ENCODE peak calls at places on chromosomes 16 and 17, in four cellular contexts. A is neuronal stem cell, F is Peyer's patch, P is uterus. T is an unnamed sample.

GRCh38 chr16:24728011-24728410 is 1.4 kb upstream of the TNRC6A start:
- DNase-seq in P (no peak), F (no peak), A (no peak), T (no peak)

GRCh38 chr16:4401094-4401501 is 15.3 kb downstream of the CORO7 start:
- DNase-seq in F (no peak), A (no peak), P (no peak), T (no peak)

GRCh38 chr16:10926094-10926493 is 16.2 kb downstream of the DEXI start:
- DNase-seq in P (no peak), F (no peak), A (no peak), T (no peak)

GRCh38 chr17:82303944-82304808 is 13.2 kb downstream of the CD7 start:
- DNase-seq in P (no peak), A (no peak), F (no peak), T (no peak)

GRCh38 chr16:24800586-24800985 is 45.2 kb upstream of the SLC5A11 start:
- DNase-seq in A (no peak), P (no peak), F (no peak), T (no peak)

GRCh38 chr16:66605177-66605999 is 884 bp downstream of the CMTM3 start:
- DNase-seq in P (peak), F (peak), A (peak), T (no peak)

GRCh38 chr17:56833023-56833811 is 503 bp downstream of the C17orf67 start:
- DNase-seq in F (peak), P (peak), A (peak), T (peak)

GRCh38 chr16:5416013-5416412 is 318.4 kb upstream of the EEF2KMT start:
- DNase-seq in F (no peak), A (no peak), P (no peak), T (no peak)

GRCh38 chr17:58362368-58363014 is 10.5 kb upstream of the SUPT4H1 start:
- DNase-seq in P (no peak), F (no peak), A (no peak), T (no peak)

GRCh38 chr16:57262841-57263584 is 18.0 kb downstream of the ARL2BP start:
- DNase-seq in F (no peak), P (no peak), A (no peak), T (no peak)

T was measured in amygdala.